ENCODE peak calls at places on chromosome 12, in four cellular contexts. One of them, this sample, is unnamed.

GRCh38 chr12:24845615-24846014 is 103.3 kb downstream of the BCAT1 start:
- DNase-seq in body of pancreas: peak
- DNase-seq in H1: no peak
- DNase-seq in IMR-90: peak
- DNase-seq in this sample: no peak

GRCh38 chr12:70671698-70672097 is 34.5 kb upstream of the PTPRB start:
- DNase-seq in body of pancreas: no peak
- DNase-seq in H1: no peak
- DNase-seq in IMR-90: no peak
- DNase-seq in this sample: no peak

GRCh38 chr12:121748571-121749265 is 36.2 kb downstream of the TMEM120B start:
- DNase-seq in body of pancreas: no peak
- DNase-seq in H1: peak
- DNase-seq in IMR-90: peak
- DNase-seq in this sample: peak

GRCh38 chr12:24991209-24992049 is 42.5 kb upstream of the BCAT1 start:
- DNase-seq in body of pancreas: no peak
- DNase-seq in H1: no peak
- DNase-seq in IMR-90: peak
- DNase-seq in this sample: peak

GRCh38 chr12:106096376-106096775 is 42.4 kb downstream of the NUAK1 start:
- DNase-seq in body of pancreas: peak
- DNase-seq in H1: no peak
- DNase-seq in IMR-90: no peak
- DNase-seq in this sample: peak

GRCh38 chr12:112013601-112014402 is 576 bp downstream of the ERP29 start:
- DNase-seq in body of pancreas: peak
- DNase-seq in H1: peak
- DNase-seq in IMR-90: peak
- DNase-seq in this sample: peak

GRCh38 chr12:12315838-12316237 is 34.2 kb downstream of the MANSC1 start:
- DNase-seq in body of pancreas: peak
- DNase-seq in H1: no peak
- DNase-seq in IMR-90: no peak
- DNase-seq in this sample: no peak

GRCh38 chr12:103854372-103854973 is 13.4 kb upstream of the NT5DC3 start:
- DNase-seq in body of pancreas: no peak
- DNase-seq in H1: no peak
- DNase-seq in IMR-90: no peak
- DNase-seq in this sample: no peak

GRCh38 chr12:15788266-15789214 is 648 bp downstream of the EPS8 start:
- DNase-seq in body of pancreas: peak
- DNase-seq in H1: no peak
- DNase-seq in IMR-90: peak
- DNase-seq in this sample: no peak

GRCh38 chr12:80593766-80594165 is 113.7 kb upstream of the MYF6 start:
- DNase-seq in body of pancreas: no peak
- DNase-seq in H1: no peak
- DNase-seq in IMR-90: peak
- DNase-seq in this sample: peak

GRCh38 chr12:54683388-54683787 is 35.2 kb upstream of the DCD start:
- DNase-seq in body of pancreas: no peak
- DNase-seq in H1: no peak
- DNase-seq in IMR-90: no peak
- DNase-seq in this sample: no peak

GRCh38 chr12:65867428-65867827 is 43.1 kb downstream of the HMGA2 start:
- DNase-seq in body of pancreas: no peak
- DNase-seq in H1: no peak
- DNase-seq in IMR-90: peak
- DNase-seq in this sample: no peak

GRCh38 chr12:94491489-94491888 is 31.8 kb upstream of the CEP83 start:
- DNase-seq in body of pancreas: no peak
- DNase-seq in H1: no peak
- DNase-seq in IMR-90: no peak
- DNase-seq in this sample: no peak

GRCh38 chr12:112524676-112525425 is 106.1 kb downstream of the PTPN11 start:
- DNase-seq in body of pancreas: no peak
- DNase-seq in H1: no peak
- DNase-seq in IMR-90: peak
- DNase-seq in this sample: peak

GRCh38 chr12:131591714-131592709 is 118.9 kb upstream of the SFSWAP start:
- DNase-seq in body of pancreas: no peak
- DNase-seq in H1: no peak
- DNase-seq in IMR-90: no peak
- DNase-seq in this sample: no peak
- H3K4me3 ChIP-seq in body of pancreas: no peak
- H3K4me3 ChIP-seq in H1: no peak
- H3K4me3 ChIP-seq in IMR-90: no peak
- H3K4me3 ChIP-seq in this sample: no peak

GRCh38 chr12:86698581-86698980 is 442.4 kb upstream of the MGAT4C start:
- DNase-seq in body of pancreas: no peak
- DNase-seq in H1: no peak
- DNase-seq in IMR-90: peak
- DNase-seq in this sample: no peak

DNA sequence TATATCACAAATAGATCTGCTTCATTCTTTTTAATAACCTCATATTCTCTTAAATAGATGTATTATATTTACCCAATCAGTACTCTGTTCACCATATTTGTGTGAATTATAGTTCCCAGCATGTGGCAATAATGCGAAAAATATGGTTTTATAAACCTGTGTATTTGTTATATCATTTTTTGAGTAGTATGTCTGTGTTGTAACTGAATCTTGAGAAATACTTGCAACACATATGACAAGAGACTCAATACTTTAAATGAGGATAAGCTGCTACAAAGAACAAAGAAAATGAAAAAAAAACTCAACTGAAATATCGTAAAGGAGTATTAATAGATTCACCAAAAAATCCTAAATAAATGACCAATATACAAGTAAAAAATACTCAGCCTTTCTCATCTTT is 441.7 kb upstream of the MGAT4C start:
- DNase-seq in body of pancreas: no peak
- DNase-seq in H1: no peak
- DNase-seq in IMR-90: no peak
- DNase-seq in this sample: no peak
- H3K27ac ChIP-seq in body of pancreas: no peak
- H3K27ac ChIP-seq in H1: no peak
- H3K27ac ChIP-seq in IMR-90: no peak
- H3K27ac ChIP-seq in this sample: no peak

GRCh38 chr12:53098982-53099651 is 1.6 kb downstream of the IGFBP6 start:
- DNase-seq in body of pancreas: peak
- DNase-seq in H1: peak
- DNase-seq in IMR-90: peak
- DNase-seq in this sample: peak
- H3K4me3 ChIP-seq in body of pancreas: no peak
- H3K4me3 ChIP-seq in H1: no peak
- H3K4me3 ChIP-seq in IMR-90: peak
- H3K4me3 ChIP-seq in this sample: peak

DNA sequence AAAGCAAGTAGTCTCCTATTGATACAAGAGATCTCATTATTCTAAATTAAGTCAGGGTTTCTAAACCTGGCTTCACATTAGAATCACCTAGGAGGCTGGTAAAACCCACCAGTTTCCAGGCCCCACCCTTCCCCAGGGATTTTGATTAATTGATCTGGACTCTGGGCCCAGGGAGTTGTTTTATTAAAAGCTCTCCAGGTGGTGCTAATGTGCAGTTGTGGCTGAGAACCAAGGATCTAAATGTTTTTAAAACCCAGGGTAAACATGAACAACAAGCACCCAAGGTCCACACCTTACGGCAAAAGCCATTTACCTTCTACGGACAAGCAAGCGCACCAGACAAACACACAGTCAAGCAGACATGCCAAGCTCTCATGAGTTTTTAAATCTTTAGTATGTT is 73.9 kb downstream of the SLC2A13 start:
- DNase-seq in body of pancreas: peak
- DNase-seq in H1: no peak
- DNase-seq in IMR-90: no peak
- DNase-seq in this sample: no peak
- H3K27ac ChIP-seq in body of pancreas: no peak
- H3K27ac ChIP-seq in H1: no peak
- H3K27ac ChIP-seq in IMR-90: no peak
- H3K27ac ChIP-seq in this sample: no peak

DNA sequence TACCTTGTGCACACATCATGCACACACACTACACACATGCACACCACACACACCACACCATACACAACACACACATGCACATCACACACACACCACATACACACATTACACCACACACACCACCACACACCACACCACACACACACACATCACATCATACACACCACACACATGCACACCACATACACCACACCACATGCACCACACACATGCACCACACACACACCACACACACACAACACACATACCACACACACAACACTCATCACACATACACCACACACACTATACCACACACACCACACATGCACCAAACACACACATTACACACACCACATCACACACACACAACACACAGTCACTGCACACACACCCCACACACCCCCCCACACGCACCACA is 38.1 kb downstream of the SDR9C7 start:
- DNase-seq in body of pancreas: no peak
- DNase-seq in H1: no peak
- DNase-seq in IMR-90: no peak
- DNase-seq in this sample: no peak
- H3K4me3 ChIP-seq in body of pancreas: no peak
- H3K4me3 ChIP-seq in H1: no peak
- H3K4me3 ChIP-seq in IMR-90: no peak
- H3K4me3 ChIP-seq in this sample: no peak